ENCODE peak calls at places on chromosomes 3 and 15, in six cellular contexts. X is RPMI7951, A is bronchial epithelial cell, R is NCI-H774, Y is H54, S is Calu3. F is an unnamed sample.

GRCh38 chr15:79769081-79769481 is 127.7 kb downstream of the MTHFS start:
- DNase-seq in X (peak; percentile 10), A (peak; percentile 2), R (no peak), Y (no peak), S (peak; percentile 23), F (peak; percentile 9)

GRCh38 chr15:91289324-91289723 is 189.3 kb downstream of the SV2B start:
- DNase-seq in X (no peak), A (no peak), R (no peak), Y (no peak), S (peak; percentile 22), F (no peak)

GRCh38 chr3:44359146-44359751 is 20.7 kb downstream of the TCAIM start:
- DNase-seq in X (peak; percentile 19), A (no peak), R (no peak), Y (no peak), S (no peak), F (no peak)

GRCh38 chr15:49468440-49468839 is 45.4 kb downstream of the FGF7 start:
- DNase-seq in X (peak; percentile 73), A (peak; percentile 46), R (no peak), Y (no peak), S (no peak), F (no peak)

GRCh38 chr15:40593130-40593529 is 919 bp upstream of the KNL1 start:
- DNase-seq in X (no peak), A (no peak), R (no peak), Y (no peak), S (no peak), F (peak; percentile 46)

GRCh38 chr3:162729686-162730085 is 1233.1 kb downstream of the OTOL1 start:
- DNase-seq in X (no peak), A (no peak), R (no peak), Y (no peak), S (no peak), F (no peak)

GRCh38 chr3:4720316-4721075 is 227.3 kb downstream of the ITPR1 start:
- DNase-seq in X (peak; percentile 80), A (peak; percentile 62), R (no peak), Y (peak; percentile 15), S (peak; percentile 58), F (peak; percentile 18)

GRCh38 chr15:101478701-101479341 is 10.7 kb downstream of the PCSK6 start:
- DNase-seq in X (no peak), A (no peak), R (no peak), Y (no peak), S (no peak), F (no peak)

GRCh38 chr3:16200411-16200810 is 25.9 kb downstream of the GALNT15 start:
- DNase-seq in X (peak; percentile 88), A (peak; percentile 29), R (no peak), Y (peak; percentile 32), S (no peak), F (no peak)

GRCh38 chr3:14145236-14145635 is 20.4 kb downstream of the TMEM43 start:
- DNase-seq in X (no peak), A (no peak), R (no peak), Y (no peak), S (no peak), F (peak; percentile 11)

GRCh38 chr3:129226374-129226773 is 23.0 kb upstream of the COPG1 start:
- DNase-seq in X (peak; percentile 98), A (peak; percentile 86), R (no peak), Y (peak; percentile 85), S (peak; percentile 48), F (peak; percentile 86)

GRCh38 chr3:72095521-72095920 is 310.6 kb upstream of the PROK2 start:
- DNase-seq in X (peak; percentile 8), A (no peak), R (no peak), Y (no peak), S (no peak), F (no peak)

GRCh38 chr15:40468850-40469249 is 1.9 kb upstream of the CHST14 start:
- DNase-seq in X (no peak), A (no peak), R (no peak), Y (no peak), S (no peak), F (no peak)

GRCh38 chr3:14771593-14772497 is 46.9 kb upstream of the FGD5 start:
- DNase-seq in X (no peak), A (no peak), R (no peak), Y (no peak), S (no peak), F (no peak)

GRCh38 chr3:184154909-184155643 is at the start of gene DVL3:
- DNase-seq in X (peak; percentile 75), A (no peak), R (peak; percentile 83), Y (peak; percentile 79), S (peak; percentile 85), F (peak; percentile 78)

F was measured in DMS53.